ENCODE peak calls at places on chromosomes 2 and 18, in six cellular contexts. Q is activated effector memory CD4-positive, alpha-beta T cell treated with Interleukin-2 at 50 U/mL for 16 hours; W is ELR; P is stimulated activated naive CD8-positive, alpha-beta T cell treated with anti-CD3 and anti-CD28 coated beads, Interleukin-15, amount 100 ng/mL, for 72 hours; F is spleen; N is endodermal cell. G is an unnamed sample.

GRCh38 chr2:10527585-10527984 is 79.5 kb upstream of the ODC1 start:
- DNase-seq in P (no peak), W (no peak), N (no peak), Q (no peak), F (peak; percentile 24), G (no peak)

GRCh38 chr2:168030862-168031624 is 216.4 kb downstream of the STK39 start:
- DNase-seq in N (no peak), P (peak; percentile 30), W (peak; percentile 52), Q (no peak), F (no peak), G (no peak)

GRCh38 chr2:20998972-20999905 is 44.6 kb downstream of the APOB start:
- DNase-seq in P (no peak), Q (no peak), F (no peak), N (no peak), W (no peak), G (no peak)

GRCh38 chr2:60476206-60476946 is 77.1 kb downstream of the BCL11A start:
- DNase-seq in P (no peak), N (no peak), F (no peak), Q (no peak), W (no peak), G (no peak)

GRCh38 chr2:168663993-168664392 is 138.4 kb upstream of the NOSTRIN start:
- DNase-seq in W (peak; percentile 38), N (no peak), Q (no peak), F (no peak), P (no peak), G (no peak)

GRCh38 chr2:177031435-177032222 is 181.0 kb upstream of the HNRNPA3 start:
- DNase-seq in P (no peak), F (no peak), Q (no peak), N (no peak), W (no peak), G (no peak)

GRCh38 chr2:237184192-237184922 is 98.7 kb downstream of the COPS8 start:
- DNase-seq in N (no peak), P (no peak), W (peak; percentile 98), Q (no peak), F (no peak), G (no peak)

GRCh38 chr2:65031341-65032015 is 24.7 kb upstream of the CEP68 start:
- DNase-seq in N (no peak), W (no peak), F (peak; percentile 80), Q (peak; percentile 2), P (no peak), G (peak; percentile 25)

GRCh38 chr18:13431886-13432285 is 213.3 kb downstream of the LDLRAD4 start:
- DNase-seq in P (no peak), F (no peak), W (no peak), Q (no peak), N (no peak), G (no peak)

GRCh38 chr2:150303281-150303680 is 184.2 kb downstream of the RND3 start:
- DNase-seq in F (no peak), W (peak; percentile 32), Q (no peak), P (no peak), N (no peak), G (no peak)

GRCh38 chr18:7619676-7620075 is 52.6 kb downstream of the PTPRM start:
- DNase-seq in F (no peak), Q (no peak), P (no peak), W (peak; percentile 40), N (no peak), G (no peak)

GRCh38 chr2:240463866-240464481 is 28.5 kb downstream of the GPC1 start:
- DNase-seq in F (peak; percentile 69), N (no peak), P (no peak), W (no peak), Q (no peak), G (no peak)

GRCh38 chr18:79784965-79785770 is 12.6 kb upstream of the KCNG2 start:
- DNase-seq in Q (no peak), N (no peak), W (no peak), F (peak; percentile 65), P (no peak), G (no peak)

GRCh38 chr2:59583173-59583765 is 970.2 kb downstream of the BCL11A start:
- DNase-seq in P (no peak), F (no peak), W (no peak), Q (no peak), N (no peak), G (no peak)

GRCh38 chr2:193793914-193794313 is 1599.2 kb upstream of the TMEFF2 start:
- DNase-seq in N (no peak), P (no peak), F (no peak), Q (no peak), W (peak; percentile 75), G (no peak)

GRCh38 chr2:237177052-237177451 is 91.4 kb downstream of the COPS8 start:
- DNase-seq in W (no peak), Q (no peak), N (no peak), F (no peak), P (no peak), G (no peak)

G was measured in naive thymus-derived CD4-positive, alpha-beta T cell.